ENCODE peak calls at places on chromosomes 4 and X, in six cellular contexts. Q, I, N, E, D and C are unnamed samples.

GRCh38 chr4:78569291-78569821 is 17.8 kb downstream of the ANXA3 start:
- DNase-seq in Q (peak; percentile 94), I (peak; percentile 88), N (peak; percentile 77), E (peak; percentile 53), D (peak; percentile 83), C (peak; percentile 87)

GRCh38 chrX:150495496-150495895 is 72.9 kb upstream of the MTM1 start:
- DNase-seq in Q (no peak), I (no peak), N (no peak), E (no peak), D (no peak), C (no peak)

GRCh38 chr4:67332627-67333026 is 212.7 kb downstream of the CENPC start:
- DNase-seq in Q (no peak), I (peak; percentile 19), N (peak; percentile 7), E (no peak), D (peak; percentile 20), C (peak; percentile 38)

GRCh38 chr4:172962564-172963353 is 205.9 kb upstream of the GALNT7 start:
- DNase-seq in Q (peak; percentile 96), I (peak; percentile 33), N (no peak), E (peak; percentile 16), D (peak; percentile 78), C (peak; percentile 52)

GRCh38 chrX:8879750-8880149 is 78.6 kb upstream of the FAM9A start:
- DNase-seq in Q (no peak), I (peak; percentile 49), N (peak; percentile 6), E (no peak), D (peak; percentile 26), C (peak; percentile 20)

GRCh38 chr4:174216935-174217272 is 66.6 kb downstream of the FBXO8 start:
- DNase-seq in Q (no peak), I (no peak), N (no peak), E (no peak), D (no peak), C (no peak)

GRCh38 chr4:181330654-181331595 is 912.3 kb upstream of the TENM3 start:
- DNase-seq in Q (no peak), I (no peak), N (no peak), E (no peak), D (no peak), C (no peak)

GRCh38 chr4:81891005-81891795 is 419.5 kb upstream of the RASGEF1B start:
- DNase-seq in Q (no peak), I (no peak), N (no peak), E (no peak), D (no peak), C (no peak)

GRCh38 chr4:75036046-75036445 is 103.1 kb downstream of the PARM1 start:
- DNase-seq in Q (no peak), I (no peak), N (no peak), E (no peak), D (no peak), C (no peak)

GRCh38 chr4:39732728-39733127 is 34.8 kb downstream of the UBE2K start:
- DNase-seq in Q (peak; percentile 81), I (peak; percentile 93), N (peak; percentile 87), E (peak; percentile 47), D (peak; percentile 12), C (peak; percentile 85)

GRCh38 chr4:22672519-22672918 is 20.2 kb upstream of the GBA3 start:
- DNase-seq in Q (no peak), I (no peak), N (no peak), E (no peak), D (no peak), C (no peak)

GRCh38 chr4:166816901-166817300 is 417.4 kb downstream of the SPOCK3 start:
- DNase-seq in Q (peak; percentile 53), I (peak; percentile 2), N (no peak), E (no peak), D (peak; percentile 2), C (peak; percentile 86)

GRCh38 chr4:4509521-4509920 is 32.3 kb downstream of the STX18 start:
- DNase-seq in Q (no peak), I (no peak), N (no peak), E (no peak), D (no peak), C (no peak)

GRCh38 chr4:128225148-128225547 is 62.5 kb downstream of the PGRMC2 start:
- DNase-seq in Q (peak; percentile 89), I (peak; percentile 93), N (peak; percentile 66), E (peak; percentile 89), D (no peak), C (no peak)

GRCh38 chr4:55125087-55125721 is at the start of gene KDR:
- DNase-seq in Q (peak; percentile 23), I (peak; percentile 62), N (peak; percentile 42), E (no peak), D (no peak), C (no peak)

GRCh38 chr4:48195853-48196252 is 61.8 kb upstream of the TXK start:
- DNase-seq in Q (no peak), I (no peak), N (no peak), E (no peak), D (no peak), C (no peak)
- H3K4me3 ChIP-seq in Q (no peak overlapping the region), I (no peak overlapping the region), N (no peak overlapping the region), E (no peak overlapping the region), D (no peak overlapping the region), C (no peak overlapping the region)

GRCh38 chr4:6719611-6720179 is 3.7 kb downstream of the BLOC1S4 start:
- DNase-seq in Q (no peak), I (no peak), N (no peak), E (no peak), D (no peak), C (no peak)
- H3K4me3 ChIP-seq in Q (no peak overlapping the region), I (no peak overlapping the region), N (no peak overlapping the region), E (no peak overlapping the region), D (no peak overlapping the region), C (no peak overlapping the region)

DNA sequence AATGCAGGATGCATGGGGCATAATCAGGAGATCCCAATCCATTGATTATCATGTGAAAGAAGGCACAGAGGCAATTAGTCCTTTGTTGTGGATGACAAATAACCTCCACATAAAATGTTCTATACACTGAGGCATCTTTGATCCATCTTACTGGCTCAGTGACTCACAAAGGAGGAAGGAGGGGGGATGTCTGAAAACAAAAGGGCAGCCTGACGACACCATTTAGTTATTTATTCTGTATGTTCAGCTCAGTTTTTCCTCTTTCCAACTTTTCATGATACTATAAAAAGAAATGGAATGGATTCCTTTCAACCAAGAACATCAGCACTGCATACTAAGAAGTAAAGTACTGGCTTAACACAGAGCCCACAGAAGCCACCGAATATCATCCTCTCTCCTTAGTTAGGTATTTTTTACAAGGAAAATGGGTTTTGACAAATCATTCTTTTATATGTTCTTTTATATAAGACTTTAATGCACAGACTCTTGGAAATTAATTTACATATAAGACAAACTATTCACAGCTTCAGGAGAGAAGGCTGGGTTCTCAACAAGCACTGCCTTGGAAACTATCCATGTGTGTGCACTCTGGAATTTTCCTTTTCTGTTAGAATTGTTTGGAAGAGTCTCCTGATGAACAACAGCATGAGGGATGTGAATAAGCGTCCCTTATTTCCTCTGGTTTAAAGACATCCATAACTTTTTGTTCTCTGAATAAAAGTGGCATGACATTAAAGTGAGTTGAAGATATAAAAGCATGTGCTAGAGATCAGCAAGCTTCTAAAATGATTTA is 135.6 kb downstream of the TSPAN5 start:
- DNase-seq in Q (peak; percentile 97), I (peak; percentile 91), N (peak; percentile 92), E (peak; percentile 83), D (peak; percentile 38), C (peak; percentile 88)
- H3K4me3 ChIP-seq in Q (peak overlapping the region; percentile 25), I (no peak overlapping the region), N (no peak overlapping the region), E (peak overlapping the region; percentile 13), D (no peak overlapping the region), C (no peak overlapping the region)

GRCh38 chr4:16893141-16893571 is 5.3 kb downstream of the LDB2 start:
- DNase-seq in Q (peak; percentile 69), I (peak; percentile 46), N (no peak), E (no peak), D (no peak), C (no peak)

GRCh38 chr4:16890651-16891050 is 7.8 kb downstream of the LDB2 start:
- DNase-seq in Q (no peak), I (no peak), N (no peak), E (no peak), D (no peak), C (no peak)

GRCh38 chr4:16896871-16897270 is 1.6 kb downstream of the LDB2 start:
- DNase-seq in Q (peak; percentile 77), I (peak; percentile 87), N (peak; percentile 37), E (no peak), D (no peak), C (no peak)

GRCh38 chr4:16897351-16897750 is 1.1 kb downstream of the LDB2 start:
- DNase-seq in Q (no peak), I (peak; percentile 50), N (no peak), E (no peak), D (no peak), C (no peak)

DNA sequence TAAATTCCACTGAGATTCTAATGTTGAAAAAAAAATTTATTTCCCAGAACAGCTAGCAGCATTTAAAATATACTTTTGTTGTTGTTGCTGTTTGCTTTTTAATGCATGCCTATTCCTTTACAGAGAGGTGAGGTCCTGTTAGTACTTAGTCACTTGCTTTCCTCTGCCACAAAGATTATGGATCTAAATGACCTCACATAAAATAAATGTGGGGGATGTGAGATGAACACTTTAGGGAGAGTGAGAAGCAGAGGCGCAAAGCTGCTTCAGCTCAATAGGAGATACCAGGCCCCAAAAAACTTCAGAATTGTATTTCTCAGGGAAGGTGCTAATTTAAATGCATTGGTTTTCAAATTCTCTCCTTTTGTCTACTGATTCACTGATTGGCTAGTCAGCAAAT is 4.0 kb downstream of the LDB2 start:
- DNase-seq in Q (peak; percentile 67), I (no peak), N (no peak), E (no peak), D (no peak), C (no peak)
- H3K4me3 ChIP-seq in Q (no peak overlapping the region), I (no peak overlapping the region), N (no peak overlapping the region), E (no peak overlapping the region), D (no peak overlapping the region), C (no peak overlapping the region)